ENCODE peak calls at places on chromosomes 5 and 9, in seven cellular contexts. A is esophagus squamous epithelium, Z is endothelial cell of umbilical vein, E is spleen, P is tibial nerve, T is adrenal gland, K is A549. O is an unnamed sample.

GRCh38 chr5:154603978-154604679 is 126.1 kb upstream of the HAND1 start:
- DNase-seq in A (no peak), Z (no peak), E (no peak), P (no peak), T (peak), K (no peak), O (no peak)

GRCh38 chr5:150073677-150074076 is 12.7 kb downstream of the CSF1R start:
- DNase-seq in A (no peak), Z (no peak), E (no peak), P (no peak), T (no peak), K (no peak), O (no peak)

GRCh38 chr5:102670224-102670836 is 84.8 kb upstream of the PAM start:
- DNase-seq in A (no peak), Z (peak), E (no peak), P (no peak), T (peak), K (peak), O (no peak)

GRCh38 chr9:69951411-69951810 is 92.2 kb upstream of the MAMDC2 start:
- DNase-seq in A (no peak), Z (no peak), E (no peak), P (no peak), T (no peak), K (no peak), O (no peak)

GRCh38 chr9:87872079-87872624 is 10.5 kb upstream of the SPATA31E1 start:
- DNase-seq in A (no peak), Z (no peak), E (peak), P (no peak), T (no peak), K (no peak), O (no peak)

GRCh38 chr9:70924380-70924779 is 197.0 kb downstream of the TRPM3 start:
- DNase-seq in A (no peak), Z (peak), E (no peak), P (no peak), T (no peak), K (no peak), O (no peak)

GRCh38 chr5:130514984-130515690 is 610.9 kb downstream of the CHSY3 start:
- DNase-seq in A (no peak), Z (peak), E (no peak), P (no peak), T (no peak), K (peak), O (no peak)

GRCh38 chr5:142360051-142360498 is 35.3 kb upstream of the SPRY4 start:
- DNase-seq in A (no peak), Z (no peak), E (no peak), P (no peak), T (no peak), K (no peak), O (no peak)

GRCh38 chr9:108784998-108785397 is 70.8 kb downstream of the ACTL7B start:
- DNase-seq in A (no peak), Z (no peak), E (no peak), P (peak), T (peak), K (no peak), O (no peak)

GRCh38 chr5:2266668-2267240 is 384.0 kb upstream of the IRX4 start:
- DNase-seq in A (no peak), Z (no peak), E (no peak), P (no peak), T (no peak), K (no peak), O (no peak)

GRCh38 chr5:148542812-148543211 is 111.5 kb downstream of the HTR4 start:
- DNase-seq in A (no peak), Z (no peak), E (no peak), P (no peak), T (no peak), K (no peak), O (no peak)

GRCh38 chr9:95459867-95460626 is 56.7 kb downstream of the PTCH1 start:
- DNase-seq in A (no peak), Z (no peak), E (no peak), P (no peak), T (no peak), K (no peak), O (no peak)

GRCh38 chr9:4086119-4087088 is 213.5 kb downstream of the GLIS3 start:
- DNase-seq in A (no peak), Z (no peak), E (no peak), P (no peak), T (no peak), K (peak), O (no peak)

GRCh38 chr5:10556331-10556807 is 7.5 kb upstream of the ANKRD33B start:
- DNase-seq in A (no peak), Z (no peak), E (no peak), P (no peak), T (no peak), K (peak), O (no peak)

GRCh38 chr5:58871648-58872242 is 288.9 kb downstream of the RAB3C start:
- DNase-seq in A (no peak), Z (peak), E (no peak), P (peak), T (no peak), K (peak), O (no peak)

GRCh38 chr5:55308254-55308836 is 556 bp downstream of the MTREX start:
- DNase-seq in A (no peak), Z (peak), E (no peak), P (no peak), T (no peak), K (peak), O (peak)

GRCh38 chr9:112623198-112623597 is 94.7 kb downstream of the INIP start:
- DNase-seq in A (no peak), Z (no peak), E (no peak), P (no peak), T (no peak), K (no peak), O (no peak)

GRCh38 chr9:134912126-134912840 is 5.4 kb downstream of the FCN1 start:
- DNase-seq in A (no peak), Z (no peak), E (no peak), P (no peak), T (no peak), K (no peak), O (no peak)

GRCh38 chr9:112663681-112664080 is 54.2 kb downstream of the INIP start:
- DNase-seq in A (no peak), Z (no peak), E (no peak), P (no peak), T (no peak), K (no peak), O (no peak)

GRCh38 chr9:136759001-136759400 is 958 bp upstream of the LCN8 start:
- DNase-seq in A (no peak), Z (no peak), E (peak), P (no peak), T (no peak), K (no peak), O (no peak)

GRCh38 chr5:68214472-68215207 is 916 bp upstream of the PIK3R1 start:
- DNase-seq in A (no peak), Z (peak), E (peak), P (no peak), T (no peak), K (peak), O (peak)

GRCh38 chr5:90675222-90675621 is 116.6 kb downstream of the ADGRV1 start:
- DNase-seq in A (no peak), Z (no peak), E (no peak), P (no peak), T (no peak), K (no peak), O (no peak)

GRCh38 chr5:122356868-122357267 is 44.8 kb downstream of the SNCAIP start:
- DNase-seq in A (no peak), Z (no peak), E (no peak), P (no peak), T (no peak), K (no peak), O (no peak)

GRCh38 chr9:131491001-131491710 is 11.6 kb upstream of the POMT1 start:
- DNase-seq in A (no peak), Z (no peak), E (no peak), P (no peak), T (no peak), K (no peak), O (no peak)

GRCh38 chr9:131490514-131490913 is 12.2 kb upstream of the POMT1 start:
- DNase-seq in A (no peak), Z (no peak), E (no peak), P (no peak), T (no peak), K (no peak), O (no peak)

GRCh38 chr9:131495726-131496292 is 6.9 kb upstream of the POMT1 start:
- DNase-seq in A (no peak), Z (no peak), E (no peak), P (no peak), T (no peak), K (no peak), O (no peak)

GRCh38 chr9:131494296-131494870 is 8.3 kb upstream of the POMT1 start:
- DNase-seq in A (no peak), Z (no peak), E (no peak), P (no peak), T (no peak), K (no peak), O (no peak)

GRCh38 chr9:131492070-131492469 is 10.6 kb upstream of the POMT1 start:
- DNase-seq in A (no peak), Z (no peak), E (no peak), P (no peak), T (no peak), K (no peak), O (no peak)
- TF ChIP-seq POLR2A in A (no peak), Z (no peak), E (no peak), P (no peak), T (no peak), K (no peak), O (no peak)

GRCh38 chr9:36264896-36265295 is 6.6 kb upstream of the GNE start:
- DNase-seq in A (no peak), Z (no peak), E (no peak), P (no peak), T (no peak), K (no peak), O (no peak)
- H3K27ac ChIP-seq in A (no peak), Z (no peak), E (no peak), P (no peak), T (no peak), K (no peak), O (no peak)

DNA sequence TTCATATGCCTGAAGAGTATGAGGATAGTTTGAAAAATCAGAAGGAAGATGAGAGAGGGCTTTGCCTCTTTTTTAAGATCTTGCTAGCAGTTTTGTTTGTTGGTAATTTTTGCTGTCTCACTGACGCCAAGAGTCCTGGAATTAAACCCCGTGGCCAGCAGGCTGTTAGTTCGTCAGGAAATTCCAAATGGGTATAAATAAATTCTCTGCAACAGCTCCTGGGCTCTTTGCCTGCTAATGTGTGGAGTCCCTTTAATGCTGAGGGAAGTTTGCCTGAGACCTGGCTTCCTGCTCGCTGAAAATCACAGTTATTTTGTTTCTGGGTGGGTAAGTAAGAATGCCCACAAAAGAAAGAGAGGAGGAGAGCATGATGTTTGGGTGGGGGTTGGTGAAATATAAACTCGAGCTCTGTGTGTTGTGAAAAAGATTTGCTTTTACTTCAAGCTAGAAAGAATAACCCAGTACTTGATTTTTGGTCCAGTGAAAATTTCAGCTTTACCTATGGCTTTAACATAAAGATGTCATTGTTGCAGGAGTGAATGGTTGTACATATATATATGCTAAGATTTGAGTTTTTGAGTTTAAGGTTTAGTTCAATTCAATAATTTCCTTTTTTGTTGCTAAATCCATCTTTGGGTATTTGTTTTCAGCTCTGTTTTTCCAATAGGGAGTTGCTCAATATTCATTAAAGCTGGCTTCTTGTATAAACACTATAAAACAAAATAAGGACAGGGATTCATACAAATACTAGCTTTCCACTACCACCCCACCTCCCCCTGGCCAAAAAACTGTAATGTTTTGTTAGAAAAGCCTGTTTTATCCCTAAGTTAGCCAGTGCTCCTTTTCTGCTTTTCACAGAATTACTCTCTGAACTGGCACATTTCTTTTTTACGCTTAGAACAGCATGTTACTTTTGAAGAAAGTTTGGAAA is 147.8 kb upstream of the DMRT1 start:
- DNase-seq in A (no peak), Z (peak), E (no peak), P (peak), T (peak), K (no peak), O (peak)
- TF ChIP-seq POLR2A in A (no peak), Z (peak), E (no peak), P (no peak), T (peak), K (no peak), O (no peak)

GRCh38 chr5:178519155-178519554 is 71.0 kb downstream of the COL23A1 start:
- DNase-seq in A (no peak), Z (no peak), E (no peak), P (no peak), T (no peak), K (no peak), O (no peak)
- H3K27ac ChIP-seq in A (no peak), Z (no peak), E (no peak), P (no peak), T (no peak), K (no peak), O (no peak)

O was measured in prostate gland.